ENCODE peak calls at places on chromosomes 12 and 14, in four cellular contexts. Q is colonic mucosa; S is A549; G is naive thymus-derived CD4-positive, alpha-beta T cell. B is an unnamed sample.

GRCh38 chr12:1595026-1595561 is 713 bp upstream of the FBXL14 start:
- DNase-seq in Q (peak), S (no peak), G (no peak), B (no peak)

GRCh38 chr12:104825408-104825807 is 132.7 kb downstream of the SLC41A2 start:
- DNase-seq in Q (no peak), S (no peak), G (no peak), B (no peak)

GRCh38 chr12:52279683-52280318 is 5.4 kb downstream of the KRT86 start:
- DNase-seq in Q (no peak), S (peak), G (no peak), B (no peak)

GRCh38 chr12:2510066-2510465 is 284.7 kb upstream of the FKBP4 start:
- DNase-seq in Q (no peak), S (no peak), G (no peak), B (no peak)

GRCh38 chr12:4107911-4108697 is 165.5 kb upstream of the CCND2 start:
- DNase-seq in Q (no peak), S (no peak), G (no peak), B (no peak)

GRCh38 chr14:93113678-93114067 is 2.1 kb downstream of the ITPK1 start:
- DNase-seq in Q (peak), S (no peak), G (peak), B (no peak)

GRCh38 chr14:37197421-37198272 is at the start of gene MIPOL1:
- DNase-seq in Q (peak), S (peak), G (peak), B (peak)

GRCh38 chr12:30928356-30929264 is 2.1 kb downstream of the TSPAN11 start:
- DNase-seq in Q (no peak), S (no peak), G (no peak), B (peak)

GRCh38 chr14:87380054-87380453 is 612.9 kb downstream of the GALC start:
- DNase-seq in Q (no peak), S (no peak), G (no peak), B (no peak)

GRCh38 chr14:28759658-28760313 is 6.8 kb upstream of the FOXG1 start:
- DNase-seq in Q (no peak), S (no peak), G (no peak), B (no peak)

DNA sequence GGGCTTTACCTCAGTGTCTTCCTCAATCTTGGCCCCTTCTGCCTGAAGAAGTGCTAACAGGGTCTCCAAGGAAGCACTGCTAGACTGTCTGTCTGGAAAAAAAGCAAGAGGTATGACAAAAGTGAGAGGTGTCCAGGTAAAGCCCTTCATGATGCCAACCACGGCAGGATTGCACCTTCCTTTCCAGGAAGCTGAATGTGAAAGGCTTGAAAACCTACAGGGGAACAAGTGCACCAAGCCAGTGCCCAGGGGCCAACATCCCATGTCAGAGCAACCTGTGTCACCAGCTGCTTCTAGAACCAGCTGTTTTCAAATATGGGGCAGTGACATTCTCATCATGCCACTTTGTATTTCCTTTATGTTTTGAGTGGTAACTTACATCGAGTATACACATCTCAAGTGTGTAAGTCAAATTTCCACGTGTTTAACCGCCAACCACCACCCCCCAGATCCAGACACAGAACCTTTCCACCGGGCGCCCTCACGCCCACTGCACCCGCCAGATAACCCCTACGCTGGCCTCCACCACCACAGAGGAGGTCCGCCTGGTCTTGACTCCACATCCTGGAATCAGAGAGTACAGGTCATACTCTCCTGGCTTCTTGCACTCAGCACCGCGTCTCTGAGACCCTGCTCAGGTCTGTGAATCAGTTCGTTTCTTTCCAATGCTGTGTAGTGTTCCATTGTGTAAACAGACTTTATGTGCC is 27.3 kb downstream of the VPS37B start:
- DNase-seq in Q (no peak), S (no peak), G (no peak), B (peak)
- H3K27ac ChIP-seq in Q (peak), S (no peak), G (no peak), B (no peak)

DNA sequence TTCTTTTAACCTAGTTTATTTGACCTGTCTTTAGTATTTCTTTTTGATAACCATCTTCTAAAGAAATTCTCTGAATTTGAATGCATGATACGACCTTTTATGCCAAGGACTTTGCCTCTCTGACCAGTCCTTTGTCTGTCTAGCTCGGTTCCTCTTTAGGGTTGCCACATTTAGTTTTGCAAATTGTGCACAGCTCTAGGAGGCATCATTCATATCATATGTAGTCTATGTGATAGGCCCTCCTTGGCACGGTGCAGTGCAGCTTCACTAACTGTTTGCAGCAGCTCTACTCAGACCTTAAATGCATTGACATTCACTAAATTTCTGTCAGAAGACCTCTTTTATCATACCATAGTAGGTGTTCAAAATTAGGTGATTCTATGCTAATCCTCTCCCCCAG is 75.6 kb downstream of the USP15 start:
- DNase-seq in Q (no peak), S (no peak), G (no peak), B (no peak)
- H3K27ac ChIP-seq in Q (no peak), S (no peak), G (no peak), B (no peak)

GRCh38 chr14:35964736-35965135 is 138.6 kb downstream of the BRMS1L start:
- DNase-seq in Q (no peak), S (no peak), G (no peak), B (no peak)
- H3K27ac ChIP-seq in Q (no peak), S (no peak), G (no peak), B (no peak)

DNA sequence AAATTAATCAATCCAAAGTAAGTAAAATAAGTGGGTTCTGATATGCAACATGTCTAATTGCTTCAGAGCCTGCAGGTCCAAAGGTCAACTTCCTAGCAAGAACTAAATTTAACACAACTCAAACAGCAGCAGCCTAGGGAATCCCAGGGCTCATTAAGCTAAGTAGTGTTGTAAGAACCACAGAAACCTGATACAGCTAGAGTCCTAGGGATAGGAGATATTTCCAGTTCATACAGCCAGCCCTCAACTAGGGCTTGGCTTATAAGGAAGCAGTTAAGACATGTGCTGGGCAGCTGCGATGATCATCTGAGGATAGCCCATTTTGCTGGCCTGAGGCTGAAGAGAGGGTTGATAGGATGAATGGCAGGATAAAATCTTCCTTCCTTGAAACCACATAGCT is at the start of gene OR4Q3:
- DNase-seq in Q (no peak), S (no peak), G (no peak), B (no peak)
- H3K27ac ChIP-seq in Q (no peak), S (no peak), G (no peak), B (no peak)

DNA sequence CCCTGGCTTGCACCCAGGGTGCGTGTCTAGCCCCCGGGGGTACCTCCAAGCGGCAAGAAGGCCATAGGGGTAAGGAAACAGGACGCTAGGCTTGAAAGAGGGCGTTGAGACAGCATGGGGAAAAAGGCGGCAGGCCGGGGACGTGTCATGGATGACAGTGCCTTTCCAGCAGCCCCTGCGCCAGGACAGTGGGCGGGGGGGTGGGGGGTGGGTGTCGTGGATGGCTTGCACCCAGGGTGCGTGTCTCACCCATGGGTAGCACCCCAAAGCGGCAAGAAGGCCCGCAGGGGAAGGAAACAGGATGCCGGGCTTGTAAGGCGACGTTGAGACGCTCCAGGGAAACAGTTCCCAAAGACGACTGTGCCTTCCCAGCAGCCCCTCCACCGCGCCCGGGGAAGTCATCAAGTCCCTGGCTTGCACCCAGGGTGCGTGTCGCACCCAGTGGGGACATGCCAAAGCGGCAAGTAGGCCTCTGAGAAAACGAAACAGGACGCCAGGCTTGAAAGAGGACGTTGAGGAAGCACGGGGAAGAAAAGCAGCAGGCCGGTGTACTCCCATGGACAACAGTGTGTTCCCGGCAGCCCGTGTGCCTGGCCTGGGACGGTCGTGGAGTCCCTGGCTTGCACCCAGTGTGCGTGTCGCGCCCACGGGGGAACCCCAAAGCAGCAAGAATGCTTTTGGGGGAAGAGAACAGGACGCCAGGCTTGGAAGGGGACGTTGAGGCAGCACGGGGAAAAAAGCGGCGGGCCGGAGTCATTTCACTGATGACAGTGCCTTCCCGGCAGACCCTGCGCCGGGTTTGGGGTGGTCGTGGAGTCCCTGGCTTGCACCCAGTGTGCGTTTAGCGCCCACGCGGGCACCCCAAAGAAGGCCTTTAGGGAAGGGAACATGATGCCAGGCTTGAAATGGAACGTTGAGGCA is 163.5 kb upstream of the ALG10B start:
- DNase-seq in Q (peak), S (no peak), G (no peak), B (peak)
- H3K27ac ChIP-seq in Q (no peak), S (no peak), G (no peak), B (no peak)

GRCh38 chr14:20667957-20668356 is 16.4 kb upstream of the RNASE4 start:
- DNase-seq in Q (no peak), S (no peak), G (no peak), B (no peak)
- H3K27ac ChIP-seq in Q (no peak), S (no peak), G (no peak), B (no peak)

GRCh38 chr12:13001725-13002040 is 1.6 kb upstream of the HEBP1 start:
- DNase-seq in Q (no peak), S (no peak), G (no peak), B (no peak)
- H3K27ac ChIP-seq in Q (peak), S (peak), G (no peak), B (peak)

GRCh38 chr12:462936-463705 is 3.4 kb downstream of the B4GALNT3 start:
- DNase-seq in Q (peak), S (no peak), G (no peak), B (no peak)

GRCh38 chr12:466039-466438 is 6.3 kb downstream of the B4GALNT3 start:
- DNase-seq in Q (peak), S (no peak), G (no peak), B (peak)

GRCh38 chr12:466762-467161 is 7.0 kb downstream of the B4GALNT3 start:
- DNase-seq in Q (no peak), S (no peak), G (no peak), B (no peak)

GRCh38 chr12:467591-467990 is 7.9 kb downstream of the B4GALNT3 start:
- DNase-seq in Q (no peak), S (no peak), G (no peak), B (no peak)

GRCh38 chr12:464484-465267 is 4.9 kb downstream of the B4GALNT3 start:
- DNase-seq in Q (no peak), S (no peak), G (no peak), B (no peak)
- H3K27ac ChIP-seq in Q (no peak), S (no peak), G (no peak), B (peak)

B was measured in tibial artery.